ENCODE peak calls at places on chromosomes 2 and 18, in six cellular contexts. G is prostate gland, K is HCT116, L is breast epithelium, E is suprapubic skin, W is stomach. Y is an unnamed sample.

GRCh38 chr18:22822024-22822423 is 111.1 kb upstream of the RBBP8 start:
- DNase-seq in W (no peak), E (no peak), G (no peak), K (peak; percentile 86), L (no peak), Y (no peak)

GRCh38 chr2:190592831-190593230 is 56.1 kb upstream of the NAB1 start:
- DNase-seq in K (no peak), W (no peak), E (no peak), L (no peak), G (no peak), Y (no peak)

GRCh38 chr2:44753552-44754285 is 187.8 kb upstream of the SIX3 start:
- DNase-seq in W (no peak), K (no peak), G (no peak), L (no peak), E (no peak), Y (no peak)

GRCh38 chr2:240766072-240766471 is 53.9 kb downstream of the KIF1A start:
- DNase-seq in L (no peak), W (no peak), E (no peak), G (no peak), K (no peak), Y (peak; percentile 30)

GRCh38 chr2:75627902-75628504 is 18.6 kb upstream of the MRPL19 start:
- DNase-seq in E (no peak), W (peak; percentile 73), K (peak; percentile 57), G (peak; percentile 41), L (peak; percentile 61), Y (no peak)

GRCh38 chr2:95015261-95015918 is 10.1 kb upstream of the MAL start:
- DNase-seq in G (no peak), L (no peak), E (no peak), K (no peak), W (no peak), Y (no peak)

GRCh38 chr2:222115296-222115695 is 183.5 kb downstream of the PAX3 start:
- DNase-seq in L (no peak), W (no peak), E (no peak), G (no peak), K (no peak), Y (no peak)

GRCh38 chr18:22282311-22283235 is 113.2 kb downstream of the GATA6 start:
- DNase-seq in L (no peak), G (no peak), K (peak; percentile 63), W (no peak), E (no peak), Y (no peak)

GRCh38 chr2:160205511-160205910 is 5.4 kb upstream of the ITGB6 start:
- DNase-seq in E (no peak), W (peak; percentile 85), G (peak; percentile 87), L (peak; percentile 93), K (peak; percentile 99), Y (peak; percentile 77)

GRCh38 chr18:24530630-24531111 is 70.2 kb downstream of the HRH4 start:
- DNase-seq in W (no peak), E (no peak), L (no peak), G (no peak), K (peak; percentile 42), Y (no peak)

GRCh38 chr2:197416268-197416667 is 18.6 kb downstream of the SF3B1 start:
- DNase-seq in K (no peak), E (no peak), W (no peak), L (no peak), G (no peak), Y (no peak)

GRCh38 chr2:61664190-61664589 is 126.0 kb upstream of the XPO1 start:
- DNase-seq in G (no peak), K (no peak), L (no peak), W (no peak), E (no peak), Y (no peak)

GRCh38 chr2:215914777-215915165 is 98.6 kb downstream of the MREG start:
- DNase-seq in L (no peak), K (no peak), G (no peak), E (no peak), W (no peak), Y (no peak)

GRCh38 chr18:23992119-23992940 is 22.2 kb upstream of the TTC39C start:
- DNase-seq in E (no peak), G (peak; percentile 51), L (peak; percentile 79), K (no peak), W (peak; percentile 83), Y (peak; percentile 72)

GRCh38 chr2:73301636-73302035 is 8.3 kb upstream of the EGR4 start:
- DNase-seq in W (no peak), K (no peak), E (no peak), G (no peak), L (no peak), Y (no peak)

GRCh38 chr2:45937990-45938389 is 286.5 kb downstream of the PRKCE start:
- DNase-seq in K (no peak), L (no peak), E (no peak), G (no peak), W (no peak), Y (no peak)

GRCh38 chr2:33727361-33728032 is 128.4 kb upstream of the FAM98A start:
- DNase-seq in K (no peak), G (no peak), W (no peak), E (no peak), L (no peak), Y (no peak)

GRCh38 chr2:84719434-84719833 is 161.4 kb downstream of the TRABD2A start:
- DNase-seq in L (no peak), G (no peak), W (no peak), K (no peak), E (no peak), Y (no peak)

GRCh38 chr2:106953779-106954178 is 67.8 kb upstream of the ST6GAL2 start:
- DNase-seq in G (no peak), E (no peak), L (no peak), K (no peak), W (no peak), Y (no peak)

GRCh38 chr18:23317975-23318675 is 135.0 kb upstream of the RIOK3 start:
- DNase-seq in E (no peak), K (no peak), W (no peak), G (no peak), L (no peak), Y (no peak)

GRCh38 chr2:17667898-17668297 is 85.7 kb downstream of the SMC6 start:
- DNase-seq in K (no peak), L (no peak), E (no peak), G (no peak), W (no peak), Y (no peak)

GRCh38 chr2:17674817-17675216 is 78.8 kb downstream of the SMC6 start:
- DNase-seq in G (no peak), W (no peak), L (no peak), K (no peak), E (no peak), Y (no peak)

DNA sequence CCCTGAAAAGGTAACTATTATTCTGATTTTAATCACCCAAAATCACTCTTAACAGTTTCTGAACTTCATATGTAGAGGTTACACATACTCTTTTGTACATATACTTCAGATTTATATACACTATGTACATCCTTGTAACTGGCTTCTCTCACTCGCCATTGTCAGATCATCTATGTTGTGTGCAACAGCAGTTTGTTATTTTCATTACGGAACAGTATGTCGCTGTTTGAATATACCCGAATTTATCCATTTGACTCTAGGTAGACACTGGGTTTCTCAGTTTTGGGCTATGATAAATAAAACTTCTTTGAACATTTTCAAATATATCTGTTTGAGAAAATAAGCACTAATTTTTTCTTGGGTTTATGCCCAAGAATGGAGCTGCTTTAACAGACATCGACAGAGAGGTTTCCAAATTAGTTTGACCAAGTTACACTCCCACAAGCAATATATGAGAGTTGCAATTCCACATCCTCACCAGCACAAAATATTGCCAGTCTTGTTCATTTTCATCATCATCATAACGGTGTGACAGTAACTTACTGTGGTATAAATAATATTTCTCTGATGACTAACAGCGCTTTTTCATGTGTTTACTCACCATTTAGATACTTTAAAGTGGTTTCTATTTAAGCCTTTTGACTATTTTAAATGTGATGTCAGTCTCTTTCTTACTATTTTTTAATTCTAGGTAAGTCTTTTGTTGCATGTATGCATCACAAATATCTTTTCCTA is 80.9 kb downstream of the SMC6 start:
- DNase-seq in L (no peak), G (no peak), K (no peak), E (no peak), W (no peak), Y (no peak)
- TF ChIP-seq POLR2AphosphoS5 in L (no peak), G (no peak), K (no peak), E (no peak), W (no peak), Y (no peak)

GRCh38 chr2:58130238-58130637 is 83.6 kb downstream of the VRK2 start:
- DNase-seq in G (no peak), E (no peak), K (no peak), L (no peak), W (no peak), Y (no peak)
- TF ChIP-seq POLR2A in G (no peak), E (no peak), K (no peak), L (no peak), W (no peak), Y (no peak)

GRCh38 chr2:153971914-153972313 is 100.2 kb downstream of the GALNT13 start:
- DNase-seq in K (no peak), W (no peak), L (no peak), G (no peak), E (no peak), Y (no peak)
- TF ChIP-seq CTCF in K (peak; percentile 11), W (no peak), L (no peak), G (no peak), E (no peak), Y (no peak)

GRCh38 chr2:10957396-10957795 is 45.7 kb downstream of the KCNF1 start:
- DNase-seq in E (no peak), G (no peak), L (no peak), W (no peak), K (no peak), Y (no peak)

GRCh38 chr2:10954856-10955818 is 43.4 kb downstream of the KCNF1 start:
- DNase-seq in G (no peak), W (no peak), E (no peak), L (no peak), K (no peak), Y (no peak)

GRCh38 chr2:10954416-10954815 is 42.7 kb downstream of the KCNF1 start:
- DNase-seq in E (no peak), L (no peak), K (no peak), G (no peak), W (no peak), Y (no peak)

GRCh38 chr2:10951558-10952414 is 40.1 kb downstream of the KCNF1 start:
- DNase-seq in K (no peak), G (no peak), L (no peak), W (no peak), E (peak; percentile 48), Y (no peak)

GRCh38 chr2:10956006-10956790 is 44.5 kb downstream of the KCNF1 start:
- DNase-seq in G (no peak), L (no peak), W (no peak), E (no peak), K (no peak), Y (no peak)
- TF ChIP-seq POLR2AphosphoS5 in G (no peak), L (no peak), W (no peak), E (no peak), K (no peak), Y (no peak)